ENCODE peak calls at places on chromosome 9, in eight cellular contexts. One of them, this sample, is unnamed.

GRCh38 chr9:6904366-6904765 is 146.6 kb downstream of the KDM4C start:
- DNase-seq in posterior cingulate gyrus: no peak
- DNase-seq in AML-193: no peak
- DNase-seq in ELR: no peak
- DNase-seq in ascending aorta: no peak
- DNase-seq in dermis blood vessel endothelial cell: no peak
- DNase-seq in A172: no peak
- DNase-seq in NCI-H510A: no peak
- DNase-seq in this sample: no peak

GRCh38 chr9:91761362-91761761 is 188.7 kb downstream of the ROR2 start:
- DNase-seq in ELR: no peak
- DNase-seq in AML-193: no peak
- DNase-seq in posterior cingulate gyrus: no peak
- DNase-seq in dermis blood vessel endothelial cell: no peak
- DNase-seq in A172: no peak
- DNase-seq in NCI-H510A: no peak
- DNase-seq in ascending aorta: no peak
- DNase-seq in this sample: no peak

GRCh38 chr9:121916008-121916407 is 177.1 kb downstream of the TTLL11 start:
- DNase-seq in A172: peak; percentile 22
- DNase-seq in dermis blood vessel endothelial cell: peak; percentile 47
- DNase-seq in ascending aorta: no peak
- DNase-seq in posterior cingulate gyrus: no peak
- DNase-seq in NCI-H510A: no peak
- DNase-seq in AML-193: no peak
- DNase-seq in ELR: peak; percentile 60
- DNase-seq in this sample: peak; percentile 68

GRCh38 chr9:89407070-89407469 is 88.8 kb downstream of the SECISBP2 start:
- DNase-seq in ELR: no peak
- DNase-seq in A172: peak; percentile 34
- DNase-seq in NCI-H510A: no peak
- DNase-seq in AML-193: no peak
- DNase-seq in dermis blood vessel endothelial cell: no peak
- DNase-seq in ascending aorta: no peak
- DNase-seq in posterior cingulate gyrus: no peak
- DNase-seq in this sample: no peak

GRCh38 chr9:64773491-64773931 is 511.5 kb downstream of the FOXD4L5 start:
- DNase-seq in ELR: peak; percentile 0
- DNase-seq in dermis blood vessel endothelial cell: no peak
- DNase-seq in posterior cingulate gyrus: no peak
- DNase-seq in A172: no peak
- DNase-seq in ascending aorta: no peak
- DNase-seq in AML-193: no peak
- DNase-seq in NCI-H510A: no peak
- DNase-seq in this sample: no peak

GRCh38 chr9:130616451-130616850 is 37.1 kb downstream of the FUBP3 start:
- DNase-seq in ascending aorta: no peak
- DNase-seq in A172: no peak
- DNase-seq in dermis blood vessel endothelial cell: no peak
- DNase-seq in ELR: no peak
- DNase-seq in AML-193: no peak
- DNase-seq in NCI-H510A: no peak
- DNase-seq in posterior cingulate gyrus: no peak
- DNase-seq in this sample: no peak

GRCh38 chr9:105178106-105178505 is 66.3 kb upstream of the SLC44A1 start:
- DNase-seq in A172: no peak
- DNase-seq in dermis blood vessel endothelial cell: no peak
- DNase-seq in AML-193: no peak
- DNase-seq in posterior cingulate gyrus: no peak
- DNase-seq in ELR: no peak
- DNase-seq in NCI-H510A: no peak
- DNase-seq in ascending aorta: no peak
- DNase-seq in this sample: no peak

GRCh38 chr9:91164724-91165520 is 196.8 kb downstream of the AUH start:
- DNase-seq in posterior cingulate gyrus: no peak
- DNase-seq in ELR: peak; percentile 99
- DNase-seq in NCI-H510A: no peak
- DNase-seq in A172: peak; percentile 99
- DNase-seq in ascending aorta: peak; percentile 57
- DNase-seq in AML-193: peak; percentile 87
- DNase-seq in dermis blood vessel endothelial cell: peak; percentile 63
- DNase-seq in this sample: peak; percentile 69

GRCh38 chr9:90921104-90921503 is 119.5 kb downstream of the SYK start:
- DNase-seq in NCI-H510A: peak; percentile 19
- DNase-seq in posterior cingulate gyrus: peak; percentile 83
- DNase-seq in ELR: no peak
- DNase-seq in ascending aorta: peak; percentile 70
- DNase-seq in AML-193: no peak
- DNase-seq in A172: no peak
- DNase-seq in dermis blood vessel endothelial cell: no peak
- DNase-seq in this sample: no peak

GRCh38 chr9:134619456-134619982 is 22.1 kb upstream of the COL5A1 start:
- DNase-seq in NCI-H510A: no peak
- DNase-seq in ELR: no peak
- DNase-seq in ascending aorta: no peak
- DNase-seq in posterior cingulate gyrus: no peak
- DNase-seq in AML-193: no peak
- DNase-seq in dermis blood vessel endothelial cell: no peak
- DNase-seq in A172: no peak
- DNase-seq in this sample: no peak

GRCh38 chr9:127878001-127878651 is 651 bp upstream of the AK1 start:
- DNase-seq in dermis blood vessel endothelial cell: no peak
- DNase-seq in ascending aorta: no peak
- DNase-seq in NCI-H510A: no peak
- DNase-seq in AML-193: no peak
- DNase-seq in ELR: no peak
- DNase-seq in A172: no peak
- DNase-seq in posterior cingulate gyrus: peak; percentile 80
- DNase-seq in this sample: no peak

GRCh38 chr9:36891341-36891811 is 142.7 kb downstream of the PAX5 start:
- DNase-seq in ascending aorta: no peak
- DNase-seq in ELR: no peak
- DNase-seq in posterior cingulate gyrus: peak; percentile 24
- DNase-seq in NCI-H510A: no peak
- DNase-seq in AML-193: no peak
- DNase-seq in A172: no peak
- DNase-seq in dermis blood vessel endothelial cell: no peak
- DNase-seq in this sample: no peak